ENCODE peak calls at places on chromosomes 13 and 19, in nine cellular contexts. D is PC-3, H is iPS DF 6.9, R is heart right ventricle, U is thyroid gland, Q is breast epithelium, Z is gastrocnemius medialis, S is HepG2, I is tibial nerve. M is an unnamed sample.

GRCh38 chr19:2967972-2968371 is 9.4 kb upstream of the TLE6 start:
- DNase-seq in D (no peak), S (no peak), Z (no peak), H (no peak), R (no peak), I (no peak), U (no peak), Q (no peak), M (no peak)

GRCh38 chr19:2034729-2035589 is 16.1 kb downstream of the MKNK2 start:
- DNase-seq in Z (no peak), I (no peak), Q (no peak), R (no peak), D (peak), H (peak), S (no peak), U (peak), M (no peak)

GRCh38 chr13:73060251-73061160 is 1.7 kb downstream of the KLF5 start:
- DNase-seq in Q (no peak), U (peak), I (no peak), H (no peak), Z (peak), S (no peak), R (peak), D (peak), M (no peak)

GRCh38 chr13:109331898-109332297 is 454.5 kb downstream of the IRS2 start:
- DNase-seq in Z (no peak), I (no peak), D (peak), H (no peak), S (no peak), Q (no peak), U (no peak), R (no peak), M (no peak)

GRCh38 chr13:90690458-90691063 is 656.9 kb upstream of the MIR17HG start:
- DNase-seq in I (no peak), R (no peak), Z (no peak), D (no peak), Q (no peak), H (no peak), U (no peak), S (no peak), M (no peak)

GRCh38 chr13:41054212-41054877 is 7.0 kb upstream of the WBP4 start:
- DNase-seq in R (no peak), S (peak), D (peak), Q (no peak), Z (no peak), H (no peak), U (no peak), I (peak), M (no peak)

GRCh38 chr13:75788494-75788991 is 152.4 kb downstream of the LMO7 start:
- DNase-seq in I (no peak), D (peak), H (no peak), Q (no peak), Z (peak), S (no peak), R (peak), U (peak), M (no peak)

GRCh38 chr13:19713186-19713965 is 69.4 kb downstream of the PSPC1 start:
- DNase-seq in I (no peak), R (no peak), S (no peak), D (peak), U (no peak), Z (no peak), Q (no peak), H (no peak), M (no peak)

GRCh38 chr19:46764817-46765291 is 18.6 kb upstream of the STRN4 start:
- DNase-seq in D (no peak), S (peak), Z (no peak), H (no peak), Q (no peak), I (no peak), U (no peak), R (no peak), M (no peak)

GRCh38 chr13:111283991-111284390 is 36.5 kb upstream of the TEX29 start:
- DNase-seq in I (no peak), Z (no peak), H (no peak), D (no peak), U (no peak), S (no peak), Q (no peak), R (no peak), M (no peak)

GRCh38 chr13:24035411-24035810 is 125.1 kb upstream of the SPATA13 start:
- DNase-seq in Z (no peak), Q (no peak), U (no peak), S (no peak), R (no peak), I (no peak), D (peak), H (no peak), M (no peak)

GRCh38 chr13:105105471-105105870 is 1430.0 kb downstream of the EFNB2 start:
- DNase-seq in R (no peak), H (no peak), U (no peak), Z (no peak), S (no peak), Q (no peak), I (no peak), D (no peak), M (no peak)

GRCh38 chr13:26184791-26185250 is 37.3 kb downstream of the RNF6 start:
- DNase-seq in Q (no peak), I (peak), Z (no peak), S (peak), U (peak), R (peak), H (peak), D (peak), M (no peak)

GRCh38 chr13:64925284-64925683 is 2304.9 kb downstream of the PCDH9 start:
- DNase-seq in S (no peak), H (no peak), D (peak), U (no peak), Z (no peak), Q (no peak), I (no peak), R (no peak), M (no peak)

GRCh38 chr19:55087542-55087935 is 11.9 kb downstream of the EPS8L1 start:
- DNase-seq in Z (no peak), S (no peak), H (no peak), Q (no peak), U (no peak), D (no peak), R (no peak), I (no peak), M (no peak)

GRCh38 chr13:75968103-75968838 is 332.1 kb downstream of the LMO7 start:
- DNase-seq in Z (no peak), U (no peak), D (peak), Q (no peak), S (no peak), I (no peak), H (no peak), R (no peak), M (no peak)

GRCh38 chr19:53466726-53467125 is 807 bp upstream of the ZNF813 start:
- DNase-seq in I (no peak), U (no peak), Z (no peak), D (no peak), Q (no peak), H (no peak), S (no peak), R (no peak), M (no peak)

GRCh38 chr13:51385114-51385513 is 45.6 kb downstream of the SERPINE3 start:
- DNase-seq in U (no peak), I (no peak), D (no peak), S (no peak), Z (no peak), H (no peak), Q (no peak), R (no peak), M (no peak)

GRCh38 chr19:37935341-37935740 is 28.3 kb downstream of the SIPA1L3 start:
- DNase-seq in R (no peak), H (no peak), S (no peak), Q (no peak), U (no peak), I (no peak), D (no peak), Z (no peak), M (no peak)

GRCh38 chr19:54158812-54159351 is 639 bp downstream of the LENG1 start:
- DNase-seq in H (no peak), Z (no peak), D (peak), R (no peak), I (no peak), S (no peak), U (no peak), Q (no peak), M (no peak)

GRCh38 chr19:653425-653824 is 9.6 kb downstream of the RNF126 start:
- DNase-seq in R (no peak), D (no peak), I (no peak), U (no peak), Q (no peak), Z (no peak), H (no peak), S (no peak), M (no peak)

GRCh38 chr19:11100064-11100463 is 10.8 kb downstream of the LDLR start:
- DNase-seq in R (no peak), I (no peak), D (no peak), Q (no peak), H (no peak), S (no peak), Z (no peak), U (no peak), M (no peak)

GRCh38 chr19:29662604-29663404 is 2.5 kb upstream of the PLEKHF1 start:
- DNase-seq in S (no peak), Z (no peak), I (peak), U (peak), R (peak), D (peak), H (no peak), Q (peak), M (peak)

GRCh38 chr19:45305421-45305820 is 17.3 kb downstream of the CKM start:
- DNase-seq in S (peak), U (no peak), Z (no peak), D (no peak), Q (no peak), R (no peak), H (no peak), I (no peak), M (no peak)

GRCh38 chr19:16521715-16522289 is 20.4 kb downstream of the CHERP start:
- DNase-seq in Z (no peak), U (no peak), D (no peak), Q (no peak), S (no peak), H (no peak), I (no peak), R (no peak), M (no peak)

GRCh38 chr13:40596484-40596883 is 70.0 kb downstream of the FOXO1 start:
- DNase-seq in H (no peak), U (no peak), Q (no peak), S (no peak), D (no peak), I (no peak), R (no peak), Z (peak), M (no peak)

GRCh38 chr19:37931941-37932655 is 25.1 kb downstream of the SIPA1L3 start:
- DNase-seq in Q (peak), D (peak), S (peak), U (peak), R (peak), H (peak), Z (no peak), I (no peak), M (no peak)

GRCh38 chr13:39527301-39527700 is 75.7 kb downstream of the LHFPL6 start:
- DNase-seq in U (no peak), S (no peak), Q (no peak), H (no peak), D (no peak), Z (no peak), R (no peak), I (no peak), M (no peak)
- H3K27ac ChIP-seq in U (no peak), S (no peak), Q (no peak), H (no peak), D (peak), Z (no peak), R (peak), I (no peak), M (no peak)

DNA sequence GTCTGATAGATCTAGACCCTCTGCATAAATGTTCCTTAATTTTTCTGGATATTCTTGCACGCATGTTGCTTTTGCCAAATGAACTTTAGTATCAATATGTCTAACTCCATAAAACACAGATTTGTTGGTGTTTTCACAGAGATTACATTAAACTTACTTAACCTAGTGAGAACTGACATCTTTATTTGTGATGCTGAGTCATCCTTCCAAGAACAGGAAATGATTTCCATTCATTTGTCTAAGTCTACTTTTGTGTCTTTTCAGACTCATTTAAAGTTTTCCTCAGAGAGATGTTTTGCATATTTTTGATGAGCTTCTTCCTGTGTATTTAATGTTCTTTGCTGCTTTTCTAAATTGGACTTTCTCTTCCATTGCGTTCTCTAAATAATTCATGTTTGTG is 184.0 kb downstream of the SLC7A1 start:
- DNase-seq in U (no peak), I (no peak), Z (no peak), S (no peak), D (peak), R (no peak), H (no peak), Q (no peak), M (no peak)
- H3K27ac ChIP-seq in U (no peak), I (no peak), Z (no peak), S (no peak), D (no peak), R (no peak), H (no peak), Q (no peak), M (no peak)

GRCh38 chr13:33582121-33582520 is 235.8 kb upstream of the RFC3 start:
- DNase-seq in D (no peak), Q (no peak), S (no peak), R (no peak), I (no peak), H (no peak), U (no peak), Z (no peak), M (no peak)
- H3K27ac ChIP-seq in D (no peak), Q (no peak), S (no peak), R (no peak), I (no peak), H (no peak), U (no peak), Z (no peak), M (no peak)

GRCh38 chr19:50534478-50534877 is 20.8 kb upstream of the ASPDH start:
- DNase-seq in I (no peak), H (no peak), S (no peak), Z (no peak), Q (no peak), U (no peak), D (no peak), R (no peak), M (no peak)
- H3K27ac ChIP-seq in I (no peak), H (no peak), S (no peak), Z (no peak), Q (no peak), U (no peak), D (no peak), R (no peak), M (no peak)

GRCh38 chr19:40414536-40415535 is 1.7 kb upstream of the PRX start:
- DNase-seq in H (no peak), U (peak), Z (no peak), I (no peak), S (no peak), Q (no peak), R (no peak), D (no peak), M (no peak)
- H3K27ac ChIP-seq in H (no peak), U (no peak), Z (peak), I (peak), S (no peak), Q (peak), R (no peak), D (no peak), M (no peak)

M was measured in coronary artery.